ENCODE peak calls at places on chromosomes 12 and 14, in nine cellular contexts. One of them, this sample, is unnamed.

GRCh38 chr12:22406622-22407021 is 72.1 kb upstream of the ST8SIA1 start:
- DNase-seq in activated CD8-positive, alpha-beta memory T cell treated with anti-CD3 and anti-CD28 coated beads, Interleukin-2, amount 50 U/mL, for 4 hours: no peak
- DNase-seq in T follicular helper cell: no peak
- DNase-seq in RPMI8226: no peak
- DNase-seq in Caki2: no peak
- DNase-seq in endothelial cell: no peak
- DNase-seq in Calu3: no peak
- DNase-seq in breast epithelium: no peak
- DNase-seq in HS-27A: no peak
- DNase-seq in this sample: no peak

GRCh38 chr12:3224530-3224903 is 147.3 kb downstream of the TSPAN9 start:
- DNase-seq in Calu3: no peak
- DNase-seq in breast epithelium: no peak
- DNase-seq in T follicular helper cell: no peak
- DNase-seq in activated CD8-positive, alpha-beta memory T cell treated with anti-CD3 and anti-CD28 coated beads, Interleukin-2, amount 50 U/mL, for 4 hours: no peak
- DNase-seq in Caki2: no peak
- DNase-seq in RPMI8226: no peak
- DNase-seq in endothelial cell: no peak
- DNase-seq in HS-27A: no peak
- DNase-seq in this sample: no peak

GRCh38 chr12:70487440-70487839 is 121.3 kb downstream of the KCNMB4 start:
- DNase-seq in Caki2: no peak
- DNase-seq in breast epithelium: no peak
- DNase-seq in endothelial cell: no peak
- DNase-seq in T follicular helper cell: no peak
- DNase-seq in Calu3: no peak
- DNase-seq in activated CD8-positive, alpha-beta memory T cell treated with anti-CD3 and anti-CD28 coated beads, Interleukin-2, amount 50 U/mL, for 4 hours: no peak
- DNase-seq in HS-27A: no peak
- DNase-seq in RPMI8226: no peak
- DNase-seq in this sample: no peak

GRCh38 chr14:105397350-105397931 is 897 bp upstream of the TEX22 start:
- DNase-seq in Caki2: no peak
- DNase-seq in endothelial cell: no peak
- DNase-seq in breast epithelium: no peak
- DNase-seq in Calu3: no peak
- DNase-seq in T follicular helper cell: no peak
- DNase-seq in activated CD8-positive, alpha-beta memory T cell treated with anti-CD3 and anti-CD28 coated beads, Interleukin-2, amount 50 U/mL, for 4 hours: no peak
- DNase-seq in HS-27A: no peak
- DNase-seq in RPMI8226: no peak
- DNase-seq in this sample: no peak

GRCh38 chr12:52569726-52570125 is 3.9 kb downstream of the KRT74 start:
- DNase-seq in activated CD8-positive, alpha-beta memory T cell treated with anti-CD3 and anti-CD28 coated beads, Interleukin-2, amount 50 U/mL, for 4 hours: no peak
- DNase-seq in HS-27A: no peak
- DNase-seq in breast epithelium: no peak
- DNase-seq in Caki2: no peak
- DNase-seq in Calu3: no peak
- DNase-seq in RPMI8226: no peak
- DNase-seq in T follicular helper cell: no peak
- DNase-seq in endothelial cell: no peak
- DNase-seq in this sample: no peak

GRCh38 chr14:71739273-71739990 is 192.8 kb upstream of the RGS6 start:
- DNase-seq in endothelial cell: peak
- DNase-seq in activated CD8-positive, alpha-beta memory T cell treated with anti-CD3 and anti-CD28 coated beads, Interleukin-2, amount 50 U/mL, for 4 hours: no peak
- DNase-seq in HS-27A: no peak
- DNase-seq in Calu3: peak
- DNase-seq in breast epithelium: no peak
- DNase-seq in Caki2: peak
- DNase-seq in RPMI8226: no peak
- DNase-seq in T follicular helper cell: no peak
- DNase-seq in this sample: no peak

GRCh38 chr12:55933158-55933798 is 2.3 kb downstream of the DGKA start:
- DNase-seq in HS-27A: no peak
- DNase-seq in Calu3: peak
- DNase-seq in RPMI8226: no peak
- DNase-seq in endothelial cell: no peak
- DNase-seq in Caki2: peak
- DNase-seq in activated CD8-positive, alpha-beta memory T cell treated with anti-CD3 and anti-CD28 coated beads, Interleukin-2, amount 50 U/mL, for 4 hours: no peak
- DNase-seq in T follicular helper cell: no peak
- DNase-seq in breast epithelium: no peak
- DNase-seq in this sample: no peak

GRCh38 chr14:41187868-41188267 is 418.8 kb upstream of the LRFN5 start:
- DNase-seq in endothelial cell: no peak
- DNase-seq in activated CD8-positive, alpha-beta memory T cell treated with anti-CD3 and anti-CD28 coated beads, Interleukin-2, amount 50 U/mL, for 4 hours: no peak
- DNase-seq in HS-27A: no peak
- DNase-seq in Caki2: no peak
- DNase-seq in breast epithelium: no peak
- DNase-seq in RPMI8226: no peak
- DNase-seq in T follicular helper cell: no peak
- DNase-seq in Calu3: no peak
- DNase-seq in this sample: no peak

GRCh38 chr12:62260733-62261683 is 804 bp downstream of the USP15 start:
- DNase-seq in T follicular helper cell: peak
- DNase-seq in Caki2: peak
- DNase-seq in Calu3: peak
- DNase-seq in RPMI8226: peak
- DNase-seq in breast epithelium: peak
- DNase-seq in endothelial cell: peak
- DNase-seq in HS-27A: peak
- DNase-seq in activated CD8-positive, alpha-beta memory T cell treated with anti-CD3 and anti-CD28 coated beads, Interleukin-2, amount 50 U/mL, for 4 hours: peak
- DNase-seq in this sample: no peak

GRCh38 chr12:76152161-76152807 is 67.8 kb upstream of the NAP1L1 start:
- DNase-seq in RPMI8226: peak
- DNase-seq in Caki2: no peak
- DNase-seq in Calu3: no peak
- DNase-seq in T follicular helper cell: no peak
- DNase-seq in HS-27A: no peak
- DNase-seq in endothelial cell: no peak
- DNase-seq in breast epithelium: no peak
- DNase-seq in activated CD8-positive, alpha-beta memory T cell treated with anti-CD3 and anti-CD28 coated beads, Interleukin-2, amount 50 U/mL, for 4 hours: no peak
- DNase-seq in this sample: no peak

GRCh38 chr14:92615451-92615850 is 101.9 kb downstream of the RIN3 start:
- DNase-seq in activated CD8-positive, alpha-beta memory T cell treated with anti-CD3 and anti-CD28 coated beads, Interleukin-2, amount 50 U/mL, for 4 hours: peak
- DNase-seq in HS-27A: no peak
- DNase-seq in Calu3: no peak
- DNase-seq in breast epithelium: no peak
- DNase-seq in endothelial cell: no peak
- DNase-seq in RPMI8226: no peak
- DNase-seq in Caki2: no peak
- DNase-seq in T follicular helper cell: peak
- DNase-seq in this sample: no peak

GRCh38 chr12:56221233-56221756 is 427 bp downstream of the RNF41 start:
- DNase-seq in HS-27A: peak
- DNase-seq in endothelial cell: peak
- DNase-seq in activated CD8-positive, alpha-beta memory T cell treated with anti-CD3 and anti-CD28 coated beads, Interleukin-2, amount 50 U/mL, for 4 hours: no peak
- DNase-seq in RPMI8226: no peak
- DNase-seq in Caki2: peak
- DNase-seq in T follicular helper cell: no peak
- DNase-seq in Calu3: peak
- DNase-seq in breast epithelium: peak
- DNase-seq in this sample: peak

GRCh38 chr14:25017562-25017961 is 32.4 kb downstream of the STXBP6 start:
- DNase-seq in RPMI8226: no peak
- DNase-seq in activated CD8-positive, alpha-beta memory T cell treated with anti-CD3 and anti-CD28 coated beads, Interleukin-2, amount 50 U/mL, for 4 hours: no peak
- DNase-seq in breast epithelium: no peak
- DNase-seq in Caki2: no peak
- DNase-seq in HS-27A: no peak
- DNase-seq in Calu3: no peak
- DNase-seq in T follicular helper cell: no peak
- DNase-seq in endothelial cell: no peak
- DNase-seq in this sample: no peak

This sample was measured in suprapubic skin.